ENCODE peak calls at places on chromosomes 11 and 22, in four cellular contexts. G, V, N and Z are unnamed samples.

GRCh38 chr22:31692186-31692886 is 30.3 kb upstream of the PISD start:
- DNase-seq in G (peak), V (peak), N (no peak), Z (no peak)

GRCh38 chr11:63536669-63537292 is at the start of gene PLAAT4:
- DNase-seq in G (no peak), V (peak), N (peak), Z (no peak)

GRCh38 chr11:123107945-123108344 is 46.0 kb upstream of the HSPA8 start:
- DNase-seq in G (no peak), V (no peak), N (no peak), Z (no peak)

GRCh38 chr11:19598456-19598855 is 114.2 kb upstream of the NAV2 start:
- DNase-seq in G (no peak), V (no peak), N (no peak), Z (no peak)

GRCh38 chr11:112128483-112129121 is 35.3 kb downstream of the IL18 start:
- DNase-seq in G (peak), V (peak), N (peak), Z (no peak)

GRCh38 chr22:33126881-33127280 is 68.7 kb upstream of the SYN3 start:
- DNase-seq in G (no peak), V (no peak), N (no peak), Z (peak)

GRCh38 chr11:121389651-121390050 is 62.5 kb upstream of the SORL1 start:
- DNase-seq in G (no peak), V (peak), N (no peak), Z (no peak)

GRCh38 chr11:37504066-37504611 is 906.1 kb upstream of the RAG2 start:
- DNase-seq in G (peak), V (peak), N (no peak), Z (no peak)

GRCh38 chr11:11378184-11378940 is 25.3 kb upstream of the CSNK2A3 start:
- DNase-seq in G (no peak), V (no peak), N (no peak), Z (no peak)

GRCh38 chr11:11856638-11857037 is 14.9 kb downstream of the USP47 start:
- DNase-seq in G (no peak), V (peak), N (no peak), Z (no peak)

GRCh38 chr11:74672956-74673895 is 58.0 kb downstream of the CHRDL2 start:
- DNase-seq in G (peak), V (peak), N (peak), Z (no peak)

GRCh38 chr11:79092791-79093313 is 348.0 kb downstream of the TENM4 start:
- DNase-seq in G (peak), V (peak), N (peak), Z (no peak)

GRCh38 chr11:1516273-1517067 is 29.9 kb upstream of the MOB2 start:
- DNase-seq in G (peak), V (peak), N (no peak), Z (no peak)

GRCh38 chr11:44940835-44941234 is 9.8 kb downstream of the TP53I11 start:
- DNase-seq in G (no peak), V (no peak), N (no peak), Z (no peak)

GRCh38 chr22:48089601-48090331 is 1327.3 kb downstream of the TBC1D22A start:
- DNase-seq in G (no peak), V (no peak), N (peak), Z (no peak)

GRCh38 chr22:36729321-36729720 is 25.8 kb upstream of the CACNG2 start:
- DNase-seq in G (no peak), V (no peak), N (no peak), Z (no peak)

GRCh38 chr22:26428515-26429457 is at the start of gene ASPHD2:
- DNase-seq in G (peak), V (peak), N (peak), Z (no peak)

GRCh38 chr11:1174441-1175370 is 17.0 kb downstream of the MUC5AC start:
- DNase-seq in G (no peak), V (no peak), N (peak), Z (no peak)

GRCh38 chr22:23845661-23846469 is 7.1 kb upstream of the DERL3 start:
- DNase-seq in G (no peak), V (no peak), N (no peak), Z (no peak)

GRCh38 chr11:42770444-42771065 is 541.2 kb upstream of the API5 start:
- DNase-seq in G (no peak), V (no peak), N (no peak), Z (peak)

GRCh38 chr11:5476184-5476819 is 12.2 kb upstream of the OR52D1 start:
- DNase-seq in G (peak), V (peak), N (no peak), Z (peak)

GRCh38 chr22:25777870-25778269 is 35.9 kb downstream of the MYO18B start:
- DNase-seq in G (no peak), V (peak), N (no peak), Z (no peak)

GRCh38 chr11:129885381-129885780 is 10.0 kb downstream of the NFRKB start:
- DNase-seq in G (no peak), V (no peak), N (no peak), Z (no peak)

GRCh38 chr11:20102393-20102792 is 57.9 kb downstream of the DBX1 start:
- DNase-seq in G (no peak), V (no peak), N (no peak), Z (no peak)

GRCh38 chr11:2589538-2589934 is 110.3 kb downstream of the KCNQ1OT1 start:
- DNase-seq in G (no peak), V (no peak), N (peak), Z (no peak)

GRCh38 chr11:12512826-12513395 is 135.5 kb downstream of the PARVA start:
- DNase-seq in G (no peak), V (no peak), N (no peak), Z (no peak)

GRCh38 chr11:112889446-112889845 is 71.8 kb upstream of the NCAM1 start:
- DNase-seq in G (no peak), V (no peak), N (no peak), Z (no peak)

GRCh38 chr11:78101073-78101472 is 21.4 kb upstream of the NDUFC2 start:
- DNase-seq in G (no peak), V (peak), N (no peak), Z (no peak)

GRCh38 chr22:19105456-19105855 is 16.8 kb downstream of the DGCR2 start:
- DNase-seq in G (no peak), V (no peak), N (no peak), Z (no peak)

GRCh38 chr11:106327134-106327533 is 249.7 kb downstream of the AASDHPPT start:
- DNase-seq in G (no peak), V (no peak), N (no peak), Z (peak)

GRCh38 chr22:49827853-49828598 is at the start of gene BRD1:
- DNase-seq in G (peak), V (peak), N (peak), Z (no peak)

DNA sequence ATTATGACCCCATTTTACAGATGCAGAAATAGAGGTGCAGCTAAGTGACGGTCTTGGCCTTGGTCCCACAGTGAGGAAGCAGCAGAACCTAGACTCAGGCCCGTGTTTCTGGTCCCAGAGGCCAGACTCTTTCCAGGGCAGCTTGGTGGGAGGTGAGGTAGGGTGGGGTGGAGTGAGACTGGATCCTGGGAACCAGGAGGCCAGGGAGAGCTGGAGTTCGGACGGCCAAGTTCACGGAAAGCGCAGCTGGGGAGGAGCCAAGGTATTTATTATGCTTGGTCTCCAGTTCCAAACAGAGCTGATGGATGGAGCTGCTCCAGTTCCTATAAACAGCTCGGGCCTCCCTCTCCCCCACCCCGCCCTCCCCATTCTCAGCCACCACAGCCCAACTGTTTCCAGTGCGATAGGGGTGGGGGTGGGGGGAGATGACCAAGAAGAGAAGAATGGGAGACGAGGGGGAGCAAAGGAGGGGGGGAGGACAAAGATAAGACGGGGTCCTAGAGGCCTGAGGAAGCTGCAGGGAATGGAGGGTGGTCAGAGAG is 16.2 kb downstream of the LRRC32 start:
- DNase-seq in G (peak), V (peak), N (no peak), Z (no peak)
- H3K27ac ChIP-seq in G (peak), V (no peak), N (peak), Z (no peak)

GRCh38 chr22:40276877-40277823 is 69.2 kb upstream of the ADSL start:
- DNase-seq in G (no peak), V (peak), N (peak), Z (no peak)
- H3K4me3 ChIP-seq in G (peak), V (peak), N (peak), Z (no peak)

GRCh38 chr11:69797156-69797555 is 22.0 kb upstream of the FGF4 start:
- DNase-seq in G (no peak), V (no peak), N (no peak), Z (no peak)

GRCh38 chr11:69799582-69799981 is 19.6 kb downstream of the FGF3 start:
- DNase-seq in G (no peak), V (peak), N (no peak), Z (no peak)

GRCh38 chr11:69797737-69798528 is 21.3 kb downstream of the FGF3 start:
- DNase-seq in G (no peak), V (no peak), N (no peak), Z (no peak)

GRCh38 chr11:69800278-69800677 is 18.9 kb downstream of the FGF3 start:
- DNase-seq in G (no peak), V (no peak), N (no peak), Z (no peak)

DNA sequence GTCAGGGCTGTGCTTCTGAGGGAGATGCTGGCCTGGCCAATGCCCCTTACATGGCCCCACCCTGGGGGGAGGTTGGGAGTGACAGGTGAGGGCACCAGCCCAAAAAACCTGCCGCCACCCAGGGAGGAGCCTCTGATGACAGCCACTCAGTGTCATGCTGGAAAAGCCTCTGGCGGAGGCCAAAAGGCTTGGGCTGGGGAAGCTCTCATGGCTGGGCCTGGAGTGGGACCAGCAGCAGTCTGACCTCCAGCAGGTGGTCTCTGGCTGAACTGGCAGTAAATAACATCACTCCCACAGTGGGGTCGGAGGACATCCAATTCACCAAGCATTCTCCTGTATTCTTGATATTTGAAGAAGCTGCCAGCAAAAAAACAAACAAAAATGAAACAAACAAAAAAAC is 20.1 kb downstream of the FGF3 start:
- DNase-seq in G (no peak), V (no peak), N (no peak), Z (no peak)
- H3K27ac ChIP-seq in G (no peak), V (no peak), N (no peak), Z (no peak)

DNA sequence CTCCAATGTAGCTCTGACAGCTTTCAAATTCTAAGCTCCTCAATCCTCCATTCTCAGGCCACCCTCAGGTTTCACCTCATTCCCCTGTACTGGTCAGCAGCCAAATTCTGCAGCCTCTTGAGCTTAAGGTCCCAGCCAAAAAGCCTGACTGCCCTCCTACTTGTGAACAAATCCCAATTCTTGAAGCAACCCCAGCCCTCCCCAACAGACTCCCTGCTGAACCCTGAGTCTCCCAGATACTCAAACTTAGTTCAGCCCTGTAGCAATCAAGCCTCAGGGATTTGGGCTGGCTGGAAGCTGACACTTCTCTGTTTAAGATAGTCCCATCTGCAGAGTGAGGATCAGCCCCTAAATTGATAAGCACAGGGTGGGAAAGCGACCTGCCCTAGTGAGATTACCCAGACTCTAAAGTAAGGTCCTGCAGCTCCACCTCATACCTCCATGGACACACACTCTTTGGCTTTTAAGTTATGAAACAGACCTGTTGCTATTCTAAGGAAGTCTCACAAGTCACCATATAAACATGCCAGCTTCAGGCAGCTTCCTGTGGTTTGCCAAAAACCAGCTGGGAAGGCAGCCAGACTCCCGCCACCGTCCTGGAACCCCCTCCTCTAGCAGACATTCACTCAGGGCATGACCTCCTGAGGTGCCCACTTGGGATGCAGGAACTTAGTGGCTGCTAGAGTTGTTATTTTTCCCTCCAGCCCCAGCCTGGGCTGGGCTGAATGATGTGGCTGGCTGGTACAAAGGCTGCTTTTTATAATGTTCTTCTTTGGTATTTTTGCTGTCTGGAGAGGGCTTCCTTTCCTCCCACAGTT is 82.5 kb upstream of the PICALM start:
- DNase-seq in G (no peak), V (peak), N (no peak), Z (no peak)
- H3K4me3 ChIP-seq in G (no peak), V (no peak), N (no peak), Z (no peak)

GRCh38 chr11:126914166-126914565 is 86.4 kb downstream of the KIRREL3 start:
- DNase-seq in G (no peak), V (peak), N (no peak), Z (no peak)

GRCh38 chr11:126917531-126918204 is 82.9 kb downstream of the KIRREL3 start:
- DNase-seq in G (peak), V (peak), N (no peak), Z (no peak)

GRCh38 chr11:126918556-126918955 is 82.0 kb downstream of the KIRREL3 start:
- DNase-seq in G (no peak), V (peak), N (no peak), Z (no peak)

GRCh38 chr11:126915430-126915829 is 85.1 kb downstream of the KIRREL3 start:
- DNase-seq in G (no peak), V (no peak), N (no peak), Z (no peak)

GRCh38 chr11:126914941-126915340 is 85.6 kb downstream of the KIRREL3 start:
- DNase-seq in G (peak), V (peak), N (no peak), Z (no peak)
- H3K27ac ChIP-seq in G (peak), V (peak), N (no peak), Z (no peak)

GRCh38 chr22:46066691-46067090 is 83.6 kb upstream of the PPARA start:
- DNase-seq in G (no peak), V (peak), N (no peak), Z (no peak)
- H3K4me3 ChIP-seq in G (no peak), V (peak), N (peak), Z (no peak)

GRCh38 chr11:70087446-70088167 is 9.5 kb downstream of the ANO1 start:
- DNase-seq in G (no peak), V (no peak), N (no peak), Z (no peak)

GRCh38 chr11:70090989-70091388 is 12.9 kb downstream of the ANO1 start:
- DNase-seq in G (no peak), V (peak), N (peak), Z (no peak)

GRCh38 chr11:70085815-70086769 is 8.0 kb downstream of the ANO1 start:
- DNase-seq in G (no peak), V (peak), N (no peak), Z (no peak)

GRCh38 chr11:70089631-70090030 is 11.5 kb downstream of the ANO1 start:
- DNase-seq in G (no peak), V (no peak), N (no peak), Z (no peak)

DNA sequence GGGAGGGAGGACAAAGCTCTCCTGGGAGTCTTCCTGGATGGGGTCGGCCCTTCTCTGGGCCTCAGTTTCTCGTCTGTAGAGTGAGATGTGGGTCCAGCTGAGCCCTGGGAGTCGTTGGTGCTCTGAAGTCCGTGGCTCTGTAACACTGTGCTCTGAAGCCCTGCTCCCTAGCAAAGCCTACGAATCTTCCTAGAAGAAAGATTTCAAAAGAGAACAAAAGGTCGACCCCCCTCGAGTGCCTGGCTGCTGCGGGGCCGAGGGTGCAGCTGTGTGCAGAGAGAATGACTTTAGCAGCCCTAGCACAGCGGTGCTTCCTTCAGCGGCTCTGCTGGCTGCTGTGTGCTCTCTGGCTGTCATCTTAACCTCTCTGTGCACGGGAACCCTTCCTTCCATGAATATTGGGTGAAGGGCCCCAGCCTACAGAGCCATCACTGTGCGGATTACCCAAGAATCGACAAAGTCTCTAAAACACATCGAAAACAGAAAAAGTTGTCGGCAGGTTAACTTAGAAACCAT is 10.7 kb downstream of the ANO1 start:
- DNase-seq in G (no peak), V (no peak), N (no peak), Z (no peak)
- H3K27ac ChIP-seq in G (no peak), V (no peak), N (peak), Z (no peak)

DNA sequence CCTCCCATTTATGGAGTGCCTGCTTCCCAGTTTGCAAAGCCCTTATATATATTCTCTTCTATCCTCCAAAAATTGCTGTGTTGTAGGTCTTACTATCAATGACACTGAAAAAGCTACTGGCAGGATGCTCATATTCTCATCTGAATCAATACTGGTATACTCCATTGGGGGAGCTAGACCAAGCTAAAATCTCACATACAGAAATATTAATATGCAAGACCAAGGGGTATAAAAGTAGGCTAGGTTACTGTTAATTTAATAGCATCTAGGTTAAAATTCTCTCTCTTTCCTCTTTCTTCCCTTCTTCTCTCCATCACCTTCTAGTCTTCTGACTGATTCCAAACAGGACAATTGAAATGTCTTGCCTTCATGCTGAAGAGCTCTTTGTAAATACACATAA is 17.1 kb upstream of the BDNF start:
- DNase-seq in G (no peak), V (no peak), N (no peak), Z (no peak)
- H3K4me3 ChIP-seq in G (peak), V (peak), N (no peak), Z (no peak)

GRCh38 chr22:46730568-46731245 is 7.3 kb downstream of the CERK start:
- DNase-seq in G (no peak), V (no peak), N (no peak), Z (no peak)

GRCh38 chr22:46731246-46732040 is 6.6 kb downstream of the CERK start:
- DNase-seq in G (no peak), V (no peak), N (peak), Z (no peak)

GRCh38 chr22:46734830-46735453 is 3.1 kb downstream of the CERK start:
- DNase-seq in G (no peak), V (no peak), N (no peak), Z (no peak)

GRCh38 chr22:46732041-46732379 is 6.0 kb downstream of the CERK start:
- DNase-seq in G (no peak), V (no peak), N (no peak), Z (no peak)

GRCh38 chr22:46732513-46732912 is 5.5 kb downstream of the CERK start:
- DNase-seq in G (no peak), V (no peak), N (no peak), Z (no peak)
- H3K27ac ChIP-seq in G (no peak), V (no peak), N (peak), Z (no peak)

GRCh38 chr11:118878187-118878586 is 5.5 kb upstream of the CXCR5 start:
- DNase-seq in G (no peak), V (no peak), N (no peak), Z (no peak)

GRCh38 chr11:118877487-118878173 is 6.1 kb upstream of the CXCR5 start:
- DNase-seq in G (no peak), V (no peak), N (no peak), Z (no peak)

GRCh38 chr11:118873804-118874203 is 9.9 kb upstream of the CXCR5 start:
- DNase-seq in G (no peak), V (no peak), N (no peak), Z (no peak)

GRCh38 chr11:118872403-118872821 is 11.3 kb upstream of the CXCR5 start:
- DNase-seq in G (no peak), V (no peak), N (no peak), Z (no peak)

GRCh38 chr11:118876261-118876660 is 7.4 kb upstream of the CXCR5 start:
- DNase-seq in G (no peak), V (no peak), N (no peak), Z (no peak)
- H3K4me3 ChIP-seq in G (no peak), V (no peak), N (no peak), Z (no peak)